ENCODE peak calls at places on chromosome 22, in six cellular contexts. K, A, R, O, J and T are unnamed samples.

GRCh38 chr22:33874206-33874605 is 46.1 kb downstream of the LARGE1 start:
- DNase-seq in K (no peak), A (no peak), R (no peak), O (no peak), J (no peak), T (no peak)

GRCh38 chr22:44733426-44734106 is 18.8 kb upstream of the ARHGAP8 start:
- DNase-seq in K (no peak), A (no peak), R (no peak), O (no peak), J (no peak), T (no peak)

GRCh38 chr22:49305966-49306631 is 521.6 kb downstream of the BRD1 start:
- DNase-seq in K (no peak), A (no peak), R (peak), O (no peak), J (no peak), T (no peak)

GRCh38 chr22:33210129-33210784 is 152.1 kb upstream of the SYN3 start:
- DNase-seq in K (peak), A (peak), R (no peak), O (peak), J (peak), T (peak)

GRCh38 chr22:42271191-42271813 is 849 bp upstream of the TCF20 start:
- DNase-seq in K (no peak), A (no peak), R (no peak), O (no peak), J (no peak), T (no peak)

GRCh38 chr22:25774575-25775026 is 32.6 kb downstream of the MYO18B start:
- DNase-seq in K (no peak), A (no peak), R (no peak), O (peak), J (no peak), T (peak)

GRCh38 chr22:43515902-43516301 is 104.1 kb downstream of the MPPED1 start:
- DNase-seq in K (no peak), A (no peak), R (no peak), O (no peak), J (no peak), T (no peak)

GRCh38 chr22:44710474-44711235 is 8.7 kb downstream of the PRR5 start:
- DNase-seq in K (no peak), A (no peak), R (peak), O (peak), J (no peak), T (no peak)

GRCh38 chr22:32708835-32709234 is 92.7 kb upstream of the TIMP3 start:
- DNase-seq in K (peak), A (no peak), R (no peak), O (no peak), J (peak), T (no peak)

GRCh38 chr22:11629661-11630385 is 3898.2 kb upstream of the OR11H1 start:
- DNase-seq in K (no peak), A (no peak), R (no peak), O (no peak), J (no peak), T (no peak)

GRCh38 chr22:36761553-36762240 is 14.2 kb downstream of the IFT27 start:
- DNase-seq in K (no peak), A (no peak), R (no peak), O (no peak), J (no peak), T (no peak)

GRCh38 chr22:42719656-42720262 is 911 bp downstream of the A4GALT start:
- DNase-seq in K (no peak), A (peak), R (no peak), O (no peak), J (peak), T (no peak)

GRCh38 chr22:44384563-44384940 is 71.8 kb upstream of the SHISAL1 start:
- DNase-seq in K (no peak), A (no peak), R (no peak), O (no peak), J (no peak), T (no peak)

GRCh38 chr22:42807185-42807584 is 49.9 kb downstream of the ARFGAP3 start:
- DNase-seq in K (no peak), A (no peak), R (no peak), O (no peak), J (no peak), T (no peak)

GRCh38 chr22:42316988-42317387 is 46.5 kb upstream of the TCF20 start:
- DNase-seq in K (no peak), A (peak), R (peak), O (peak), J (peak), T (peak)